ENCODE peak calls at places on chromosomes 7 and 10, in nine cellular contexts. C, B, L, J, R, Y, K, P and A are unnamed samples.

GRCh38 chr7:42015413-42015698 is 221.7 kb downstream of the GLI3 start:
- DNase-seq in Y (no peak), L (peak; percentile 21), K (no peak), B (no peak), P (no peak), C (no peak), R (no peak), J (peak; percentile 25), A (no peak)

GRCh38 chr10:4024846-4025245 is 239.8 kb upstream of the KLF6 start:
- DNase-seq in J (peak; percentile 38), P (no peak), K (no peak), C (no peak), R (no peak), L (no peak), Y (no peak), B (no peak), A (no peak)

GRCh38 chr7:8362723-8363369 is 70.6 kb upstream of the NXPH1 start:
- DNase-seq in K (no peak), P (no peak), R (no peak), J (no peak), B (no peak), L (no peak), C (no peak), Y (no peak), A (no peak)

GRCh38 chr10:126701526-126701925 is 31.0 kb upstream of the C10orf90 start:
- DNase-seq in C (no peak), J (no peak), L (no peak), Y (no peak), B (no peak), K (no peak), R (no peak), P (no peak), A (no peak)

GRCh38 chr7:16114633-16115032 is 306.7 kb downstream of the CRPPA start:
- DNase-seq in K (no peak), P (no peak), L (peak; percentile 48), B (peak; percentile 51), Y (no peak), J (peak; percentile 37), R (no peak), C (no peak), A (no peak)

GRCh38 chr7:92691578-92691977 is 101.4 kb upstream of the FAM133B start:
- DNase-seq in L (peak; percentile 77), J (peak; percentile 79), P (no peak), B (peak; percentile 81), Y (no peak), R (peak; percentile 44), K (no peak), C (no peak), A (no peak)

GRCh38 chr7:107744345-107744750 is 406 bp downstream of the CBLL1 start:
- DNase-seq in B (no peak), L (no peak), P (no peak), C (no peak), K (no peak), J (no peak), Y (no peak), R (no peak), A (no peak)

GRCh38 chr7:101156277-101156676 is 2.0 kb downstream of the AP1S1 start:
- DNase-seq in J (no peak), R (no peak), B (no peak), C (no peak), K (no peak), Y (no peak), L (no peak), P (no peak), A (no peak)

GRCh38 chr7:103714377-103714927 is 268.4 kb upstream of the SLC26A5 start:
- DNase-seq in L (no peak), K (no peak), J (no peak), Y (no peak), C (no peak), R (no peak), B (no peak), P (no peak), A (no peak)

GRCh38 chr10:69353981-69354635 is 62.6 kb downstream of the TACR2 start:
- DNase-seq in L (no peak), R (no peak), K (no peak), B (no peak), J (no peak), C (no peak), P (no peak), Y (no peak), A (no peak)
- H3K27ac ChIP-seq in L (no peak overlapping the region), R (no peak overlapping the region), K (no peak overlapping the region), B (no peak overlapping the region), J (no peak overlapping the region), C (no peak overlapping the region), P (no peak overlapping the region), Y (peak overlapping the region; percentile 64), A (no peak overlapping the region)

DNA sequence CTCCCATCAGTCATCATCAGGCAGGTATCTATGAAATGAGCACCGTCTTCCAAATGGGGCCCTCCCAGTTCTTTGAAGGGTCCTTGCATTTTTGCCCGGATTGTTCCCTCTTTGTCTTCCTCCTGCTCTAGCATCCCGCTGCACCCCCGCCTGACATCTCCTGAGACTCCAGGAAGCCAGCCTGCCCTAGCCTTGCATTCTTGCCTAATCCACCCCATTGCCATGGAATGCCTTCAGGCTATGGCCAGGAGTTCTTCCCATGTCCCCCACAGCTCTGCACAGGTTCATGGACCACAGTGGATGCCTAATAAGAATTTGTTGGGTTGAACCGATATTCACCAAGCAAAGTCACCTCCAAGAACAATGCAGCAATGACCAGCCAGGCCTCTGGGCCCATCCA is 62.1 kb downstream of the ZMIZ1 start:
- DNase-seq in B (no peak), K (no peak), L (no peak), J (peak; percentile 30), R (no peak), P (no peak), Y (no peak), C (no peak), A (no peak)
- H3K4me1 ChIP-seq in B (peaks cover 41% of the 10 kb centered on the region), K (peaks cover 100% of the 10 kb centered on the region), L (peaks cover 32% of the 10 kb centered on the region), J (peaks cover 79% of the 10 kb centered on the region), R (peaks cover 4% of the 10 kb centered on the region), P (peaks cover 100% of the 10 kb centered on the region), Y (peaks cover 44% of the 10 kb centered on the region), C (peaks cover 81% of the 10 kb centered on the region), A (peaks cover 56% of the 10 kb centered on the region)

GRCh38 chr7:50141131-50141530 is 48.1 kb upstream of the ZPBP start:
- DNase-seq in R (no peak), Y (no peak), C (no peak), K (no peak), L (no peak), P (no peak), J (no peak), B (no peak), A (no peak)
- H3K27ac ChIP-seq in R (no peak overlapping the region), Y (no peak overlapping the region), C (no peak overlapping the region), K (no peak overlapping the region), L (no peak overlapping the region), P (no peak overlapping the region), J (no peak overlapping the region), B (no peak overlapping the region), A (no peak overlapping the region)

GRCh38 chr10:60899266-60899665 is 44.7 kb downstream of the RHOBTB1 start:
- DNase-seq in K (no peak), P (no peak), J (no peak), Y (no peak), L (no peak), C (no peak), B (no peak), R (no peak), A (no peak)

GRCh38 chr10:60901561-60902235 is 42.3 kb downstream of the RHOBTB1 start:
- DNase-seq in C (peak; percentile 51), P (peak; percentile 83), Y (peak; percentile 75), J (no peak), R (no peak), K (peak; percentile 81), L (no peak), B (no peak), A (no peak)

GRCh38 chr10:60898372-60898771 is 45.6 kb downstream of the RHOBTB1 start:
- DNase-seq in R (no peak), L (no peak), Y (no peak), B (no peak), K (no peak), P (no peak), J (no peak), C (no peak), A (no peak)

GRCh38 chr10:60905580-60905979 is 38.4 kb downstream of the RHOBTB1 start:
- DNase-seq in B (no peak), Y (peak; percentile 90), R (no peak), J (no peak), P (no peak), C (peak; percentile 54), L (peak; percentile 70), K (peak; percentile 68), A (no peak)

DNA sequence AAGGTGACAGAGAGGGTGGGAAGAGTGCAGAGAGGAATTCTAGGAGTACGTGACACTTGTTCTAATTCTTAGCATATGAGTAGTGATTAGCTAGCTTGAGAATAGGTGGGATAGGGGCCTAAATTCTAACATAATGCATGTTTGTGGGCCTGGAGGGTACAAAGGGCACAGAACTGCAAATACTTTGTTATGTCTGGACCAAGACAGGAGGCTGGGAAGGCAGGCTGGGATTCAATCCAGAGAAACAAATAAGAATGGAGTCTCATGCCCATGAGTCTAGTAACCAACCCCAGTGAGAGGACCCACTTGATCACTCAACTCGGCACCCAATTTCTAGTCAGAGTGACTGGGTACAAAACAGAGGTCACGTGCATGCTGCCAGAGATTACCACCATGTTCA is 40.9 kb downstream of the RHOBTB1 start:
- DNase-seq in R (no peak), B (no peak), Y (no peak), L (no peak), K (no peak), P (no peak), J (no peak), C (no peak), A (no peak)
- H3K4me1 ChIP-seq in R (no peaks in the 10 kb centered on the region), B (no peaks in the 10 kb centered on the region), Y (peaks cover 14% of the 10 kb centered on the region), L (no peaks in the 10 kb centered on the region), K (peaks cover 77% of the 10 kb centered on the region), P (peaks cover 16% of the 10 kb centered on the region), J (peaks cover 4% of the 10 kb centered on the region), C (peaks cover 21% of the 10 kb centered on the region), A (peaks cover 16% of the 10 kb centered on the region)

GRCh38 chr10:47409866-47410256 is 25.8 kb upstream of the ZNF488 start:
- DNase-seq in R (no peak), Y (no peak), P (no peak), K (no peak), C (no peak), L (no peak), J (no peak), B (no peak), A (peak; percentile 59)
- H3K27ac ChIP-seq in R (no peak overlapping the region), Y (no peak overlapping the region), P (no peak overlapping the region), K (no peak overlapping the region), C (no peak overlapping the region), L (no peak overlapping the region), J (no peak overlapping the region), B (no peak overlapping the region), A (no peak overlapping the region)

GRCh38 chr10:119859422-119860258 is 13.0 kb downstream of the MCMBP start:
- DNase-seq in C (no peak), R (no peak), L (peak; percentile 69), P (no peak), B (peak; percentile 65), K (no peak), J (peak; percentile 61), Y (no peak), A (no peak)
- H3K4me1 ChIP-seq in C (peaks cover 16% of the 10 kb centered on the region), R (no peaks in the 10 kb centered on the region), L (peaks cover 4% of the 10 kb centered on the region), P (peaks cover 49% of the 10 kb centered on the region), B (peaks cover 10% of the 10 kb centered on the region), K (peaks cover 7% of the 10 kb centered on the region), J (peaks cover 1% of the 10 kb centered on the region), Y (no peaks in the 10 kb centered on the region), A (no peaks in the 10 kb centered on the region)

GRCh38 chr7:6071406-6071805 is 40.2 kb downstream of the ANKRD61 start:
- DNase-seq in L (no peak), P (no peak), J (no peak), K (no peak), R (no peak), Y (no peak), C (no peak), B (no peak), A (no peak)
- H3K27ac ChIP-seq in L (no peak overlapping the region), P (no peak overlapping the region), J (no peak overlapping the region), K (no peak overlapping the region), R (no peak overlapping the region), Y (no peak overlapping the region), C (no peak overlapping the region), B (no peak overlapping the region), A (no peak overlapping the region)